ENCODE peak calls at places on chromosomes 6 and 20, in six cellular contexts. U is activated CD4-positive, alpha-beta T cell treated with anti-CD3 and anti-CD28 coated beads for 4 hours; P is B cell; Q is neural progenitor cell; N is GM23338; B is OCI-LY7. M is an unnamed sample.

GRCh38 chr6:75602164-75602896 is 650 bp downstream of the SENP6 start:
- DNase-seq in P (peak; percentile 48), B (peak; percentile 64), Q (peak; percentile 80), N (peak; percentile 66), U (peak; percentile 68), M (peak; percentile 73)

GRCh38 chr6:68211242-68211795 is 423.8 kb upstream of the ADGRB3 start:
- DNase-seq in B (no peak), U (no peak), P (no peak), Q (no peak), N (no peak), M (no peak)

GRCh38 chr6:83824388-83824801 is 28.8 kb upstream of the RIPPLY2 start:
- DNase-seq in N (no peak), B (no peak), Q (no peak), P (no peak), U (no peak), M (peak; percentile 53)

GRCh38 chr20:45701104-45701503 is 734 bp upstream of the WFDC13 start:
- DNase-seq in Q (no peak), U (no peak), P (no peak), N (no peak), B (no peak), M (no peak)

GRCh38 chr6:36936824-36937223 is 17.7 kb upstream of the PI16 start:
- DNase-seq in B (no peak), N (no peak), P (no peak), Q (no peak), U (no peak), M (no peak)

GRCh38 chr6:80535914-80536565 is 429.6 kb downstream of the BCKDHB start:
- DNase-seq in Q (no peak), B (no peak), U (no peak), N (no peak), P (no peak), M (no peak)

GRCh38 chr6:111057074-111057752 is 30.1 kb upstream of the SLC16A10 start:
- DNase-seq in N (peak; percentile 73), B (peak; percentile 55), P (peak; percentile 23), Q (peak; percentile 51), U (peak; percentile 1), M (peak; percentile 32)

GRCh38 chr20:46894579-46894958 is at the start of gene EYA2:
- DNase-seq in N (peak; percentile 59), P (peak; percentile 22), U (no peak), B (no peak), Q (peak; percentile 70), M (peak; percentile 29)

GRCh38 chr6:167855825-167856425 is 29.2 kb downstream of the AFDN start:
- DNase-seq in B (no peak), U (no peak), N (no peak), Q (no peak), P (no peak), M (no peak)

GRCh38 chr6:43793154-43793874 is 23.3 kb downstream of the VEGFA start:
- DNase-seq in N (no peak), P (no peak), B (no peak), Q (no peak), U (no peak), M (no peak)

GRCh38 chr6:40936810-40937209 is 102.2 kb downstream of the UNC5CL start:
- DNase-seq in Q (no peak), N (no peak), B (no peak), U (no peak), P (no peak), M (no peak)

GRCh38 chr6:1481326-1481725 is 92.0 kb downstream of the FOXF2 start:
- DNase-seq in Q (no peak), P (no peak), B (no peak), U (no peak), N (no peak), M (no peak)

GRCh38 chr6:3755637-3756515 is 4.4 kb upstream of the PXDC1 start:
- DNase-seq in B (no peak), U (no peak), Q (peak; percentile 36), N (peak; percentile 74), P (no peak), M (peak; percentile 78)

GRCh38 chr6:166738361-166738760 is 111.3 kb upstream of the RPS6KA2 start:
- DNase-seq in U (no peak), N (no peak), B (no peak), Q (no peak), P (no peak), M (no peak)

GRCh38 chr6:107230024-107230423 is 114.7 kb upstream of the BEND3 start:
- DNase-seq in P (no peak), N (no peak), U (no peak), B (no peak), Q (no peak), M (no peak)